ENCODE peak calls at places on chromosomes 6 and 20, in six cellular contexts. One of them, this sample, is unnamed.

GRCh38 chr6:122180132-122180531 is 219.3 kb upstream of the HSF2 start:
- DNase-seq in body of pancreas: no peak
- DNase-seq in GM06990: no peak
- DNase-seq in GM12864: no peak
- DNase-seq in choroid plexus epithelial cell: peak; percentile 47
- DNase-seq in Calu3: no peak
- DNase-seq in this sample: no peak

GRCh38 chr6:35496851-35497570 is at the start of gene TEAD3:
- DNase-seq in body of pancreas: peak; percentile 41
- DNase-seq in GM12864: no peak
- DNase-seq in choroid plexus epithelial cell: peak; percentile 60
- DNase-seq in GM06990: peak; percentile 42
- DNase-seq in Calu3: peak; percentile 84
- DNase-seq in this sample: peak; percentile 80

GRCh38 chr6:110864816-110865215 is 9.8 kb upstream of the AMD1 start:
- DNase-seq in GM06990: no peak
- DNase-seq in Calu3: no peak
- DNase-seq in body of pancreas: no peak
- DNase-seq in GM12864: no peak
- DNase-seq in choroid plexus epithelial cell: no peak
- DNase-seq in this sample: no peak

GRCh38 chr20:43442310-43442880 is 15.3 kb upstream of the SRSF6 start:
- DNase-seq in choroid plexus epithelial cell: peak; percentile 26
- DNase-seq in body of pancreas: no peak
- DNase-seq in GM06990: no peak
- DNase-seq in GM12864: no peak
- DNase-seq in Calu3: no peak
- DNase-seq in this sample: no peak

GRCh38 chr6:54981647-54982046 is 135.1 kb downstream of the FAM83B start:
- DNase-seq in GM06990: no peak
- DNase-seq in choroid plexus epithelial cell: peak; percentile 16
- DNase-seq in body of pancreas: no peak
- DNase-seq in GM12864: no peak
- DNase-seq in Calu3: no peak
- DNase-seq in this sample: no peak

GRCh38 chr20:51275816-51276215 is 252.9 kb upstream of the KCNG1 start:
- DNase-seq in GM06990: no peak
- DNase-seq in body of pancreas: no peak
- DNase-seq in GM12864: no peak
- DNase-seq in choroid plexus epithelial cell: peak; percentile 31
- DNase-seq in Calu3: no peak
- DNase-seq in this sample: no peak

GRCh38 chr20:18019068-18019467 is 38.6 kb downstream of the OVOL2 start:
- DNase-seq in choroid plexus epithelial cell: peak; percentile 71
- DNase-seq in GM12864: no peak
- DNase-seq in body of pancreas: no peak
- DNase-seq in Calu3: no peak
- DNase-seq in GM06990: no peak
- DNase-seq in this sample: no peak

GRCh38 chr6:151067684-151068596 is 171.8 kb upstream of the AKAP12 start:
- DNase-seq in choroid plexus epithelial cell: peak; percentile 98
- DNase-seq in GM12864: no peak
- DNase-seq in Calu3: peak; percentile 76
- DNase-seq in body of pancreas: peak; percentile 47
- DNase-seq in GM06990: no peak
- DNase-seq in this sample: no peak

GRCh38 chr6:6703720-6704422 is 115.4 kb downstream of the LY86 start:
- DNase-seq in Calu3: no peak
- DNase-seq in body of pancreas: peak; percentile 56
- DNase-seq in GM12864: no peak
- DNase-seq in GM06990: no peak
- DNase-seq in choroid plexus epithelial cell: no peak
- DNase-seq in this sample: no peak

GRCh38 chr6:82270791-82271392 is 23.3 kb upstream of the IBTK start:
- DNase-seq in GM12864: no peak
- DNase-seq in Calu3: no peak
- DNase-seq in GM06990: peak; percentile 28
- DNase-seq in body of pancreas: no peak
- DNase-seq in choroid plexus epithelial cell: peak; percentile 67
- DNase-seq in this sample: no peak

GRCh38 chr6:45192556-45192955 is 135.6 kb upstream of the RUNX2 start:
- DNase-seq in GM06990: no peak
- DNase-seq in choroid plexus epithelial cell: peak; percentile 11
- DNase-seq in GM12864: no peak
- DNase-seq in body of pancreas: no peak
- DNase-seq in Calu3: no peak
- DNase-seq in this sample: no peak

GRCh38 chr6:122798099-122798641 is 9.1 kb downstream of the SMPDL3A start:
- DNase-seq in GM12864: no peak
- DNase-seq in GM06990: peak; percentile 22
- DNase-seq in body of pancreas: peak; percentile 94
- DNase-seq in choroid plexus epithelial cell: peak; percentile 81
- DNase-seq in Calu3: peak; percentile 67
- DNase-seq in this sample: no peak

GRCh38 chr6:112183271-112183671 is 71.1 kb downstream of the LAMA4 start:
- DNase-seq in Calu3: no peak
- DNase-seq in choroid plexus epithelial cell: peak; percentile 60
- DNase-seq in GM12864: no peak
- DNase-seq in body of pancreas: no peak
- DNase-seq in GM06990: no peak
- DNase-seq in this sample: no peak

GRCh38 chr20:1685304-1686052 is 27.9 kb upstream of the SIRPG start:
- DNase-seq in Calu3: no peak
- DNase-seq in choroid plexus epithelial cell: no peak
- DNase-seq in GM06990: no peak
- DNase-seq in GM12864: no peak
- DNase-seq in body of pancreas: no peak
- DNase-seq in this sample: no peak

GRCh38 chr20:63642518-63643247 is 10.5 kb downstream of the STMN3 start:
- DNase-seq in GM06990: no peak
- DNase-seq in body of pancreas: peak; percentile 35
- DNase-seq in Calu3: no peak
- DNase-seq in choroid plexus epithelial cell: no peak
- DNase-seq in GM12864: no peak
- DNase-seq in this sample: peak; percentile 50

GRCh38 chr6:83815631-83816030 is 37.5 kb upstream of the RIPPLY2 start:
- DNase-seq in choroid plexus epithelial cell: peak; percentile 32
- DNase-seq in GM06990: no peak
- DNase-seq in body of pancreas: no peak
- DNase-seq in Calu3: no peak
- DNase-seq in GM12864: no peak
- DNase-seq in this sample: no peak

GRCh38 chr20:19808498-19808897 is 50.4 kb downstream of the RIN2 start:
- DNase-seq in Calu3: no peak
- DNase-seq in choroid plexus epithelial cell: peak; percentile 78
- DNase-seq in GM06990: no peak
- DNase-seq in body of pancreas: no peak
- DNase-seq in GM12864: no peak
- DNase-seq in this sample: no peak

GRCh38 chr6:161422710-161423109 is 148.8 kb upstream of the AGPAT4 start:
- DNase-seq in choroid plexus epithelial cell: peak; percentile 55
- DNase-seq in GM12864: no peak
- DNase-seq in GM06990: no peak
- DNase-seq in body of pancreas: peak; percentile 23
- DNase-seq in Calu3: no peak
- DNase-seq in this sample: no peak

GRCh38 chr6:85275338-85275985 is 174.4 kb upstream of the NT5E start:
- DNase-seq in GM06990: no peak
- DNase-seq in body of pancreas: no peak
- DNase-seq in Calu3: no peak
- DNase-seq in choroid plexus epithelial cell: no peak
- DNase-seq in GM12864: no peak
- DNase-seq in this sample: no peak

GRCh38 chr6:28982476-28983266 is 22.4 kb downstream of the ZNF311 start:
- DNase-seq in GM12864: no peak
- DNase-seq in Calu3: peak; percentile 52
- DNase-seq in choroid plexus epithelial cell: peak; percentile 80
- DNase-seq in GM06990: no peak
- DNase-seq in body of pancreas: peak; percentile 22
- DNase-seq in this sample: no peak
- TF ChIP-seq CTCF in GM12864: peak; percentile 20
- TF ChIP-seq CTCF in Calu3: peak; percentile 27
- TF ChIP-seq CTCF in choroid plexus epithelial cell: peak; percentile 46
- TF ChIP-seq CTCF in GM06990: no peak
- TF ChIP-seq CTCF in body of pancreas: peak; percentile 1
- TF ChIP-seq CTCF in this sample: no peak

GRCh38 chr6:30826961-30827342 is 57.4 kb upstream of the DDR1 start:
- DNase-seq in body of pancreas: no peak
- DNase-seq in Calu3: peak; percentile 67
- DNase-seq in GM06990: no peak
- DNase-seq in GM12864: no peak
- DNase-seq in choroid plexus epithelial cell: no peak
- DNase-seq in this sample: no peak

GRCh38 chr6:30830438-30830837 is 53.9 kb upstream of the DDR1 start:
- DNase-seq in choroid plexus epithelial cell: no peak
- DNase-seq in GM06990: no peak
- DNase-seq in Calu3: no peak
- DNase-seq in body of pancreas: peak; percentile 26
- DNase-seq in GM12864: no peak
- DNase-seq in this sample: no peak

GRCh38 chr6:30829016-30829415 is 55.3 kb upstream of the DDR1 start:
- DNase-seq in GM06990: no peak
- DNase-seq in Calu3: no peak
- DNase-seq in body of pancreas: no peak
- DNase-seq in choroid plexus epithelial cell: no peak
- DNase-seq in GM12864: no peak
- DNase-seq in this sample: no peak

GRCh38 chr6:30828027-30828962 is 56.0 kb upstream of the DDR1 start:
- DNase-seq in GM06990: peak; percentile 50
- DNase-seq in GM12864: no peak
- DNase-seq in Calu3: peak; percentile 99
- DNase-seq in body of pancreas: peak; percentile 90
- DNase-seq in choroid plexus epithelial cell: peak; percentile 93
- DNase-seq in this sample: peak; percentile 92

DNA sequence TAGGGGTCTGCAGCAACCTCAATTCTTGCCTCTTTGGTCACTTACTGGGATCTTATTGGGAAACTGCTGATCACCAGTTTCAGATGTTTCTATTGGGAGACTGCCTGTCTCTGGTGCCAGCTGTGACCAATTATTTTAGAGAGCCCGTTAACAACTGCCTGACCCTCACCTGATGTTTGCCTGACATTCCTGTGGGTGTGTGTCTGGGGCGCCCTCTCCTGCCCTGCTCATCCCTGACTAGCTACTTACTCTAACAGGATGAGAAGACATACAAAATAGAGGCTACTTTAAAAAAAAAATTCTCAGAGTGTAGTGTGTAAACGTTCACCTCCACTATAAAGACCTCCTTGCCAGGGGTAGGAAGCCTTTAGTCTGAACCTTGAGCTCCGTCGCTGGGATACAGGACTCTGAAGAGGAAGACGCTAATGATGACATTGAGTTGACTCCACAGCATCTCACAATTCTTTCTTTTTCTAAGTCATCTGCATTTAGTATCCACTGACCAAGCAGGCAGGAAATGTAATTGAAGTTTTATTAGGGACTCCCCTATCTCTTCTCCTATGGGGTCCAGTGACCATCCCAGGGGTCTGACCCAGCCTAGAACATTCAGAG is 54.6 kb upstream of the DDR1 start:
- DNase-seq in Calu3: no peak
- DNase-seq in GM12864: no peak
- DNase-seq in choroid plexus epithelial cell: no peak
- DNase-seq in GM06990: no peak
- DNase-seq in body of pancreas: no peak
- DNase-seq in this sample: no peak
- TF ChIP-seq CTCF in Calu3: no peak
- TF ChIP-seq CTCF in GM12864: no peak
- TF ChIP-seq CTCF in choroid plexus epithelial cell: no peak
- TF ChIP-seq CTCF in GM06990: peak; percentile 18
- TF ChIP-seq CTCF in body of pancreas: no peak
- TF ChIP-seq CTCF in this sample: no peak

DNA sequence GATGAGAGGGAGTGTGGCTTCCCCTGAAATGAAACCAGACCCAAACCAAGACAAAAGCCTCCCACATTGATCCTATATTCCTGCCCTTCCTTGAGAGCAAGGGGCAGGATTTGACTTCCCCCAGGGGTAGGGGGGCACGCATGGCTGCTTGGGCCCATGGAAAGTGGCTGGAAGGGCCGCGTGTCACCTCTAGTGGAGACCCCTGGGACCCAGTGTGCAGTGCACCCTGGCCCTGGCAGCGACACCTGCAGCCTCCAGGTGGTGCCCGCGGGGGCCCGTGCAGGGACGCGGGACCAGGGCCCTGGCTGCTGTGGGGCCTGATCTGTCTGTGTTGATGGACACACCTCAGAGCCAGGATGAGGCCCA is 18.0 kb upstream of the SLCO4A1 start:
- DNase-seq in GM12864: no peak
- DNase-seq in choroid plexus epithelial cell: no peak
- DNase-seq in Calu3: peak; percentile 82
- DNase-seq in GM06990: no peak
- DNase-seq in body of pancreas: no peak
- DNase-seq in this sample: no peak
- TF ChIP-seq CTCF in GM12864: peak; percentile 65
- TF ChIP-seq CTCF in choroid plexus epithelial cell: no peak
- TF ChIP-seq CTCF in Calu3: peak; percentile 77
- TF ChIP-seq CTCF in GM06990: peak; percentile 75
- TF ChIP-seq CTCF in body of pancreas: peak; percentile 7
- TF ChIP-seq CTCF in this sample: no peak

GRCh38 chr6:52641826-52642225 is 29.1 kb upstream of the TMEM14A start:
- DNase-seq in Calu3: no peak
- DNase-seq in choroid plexus epithelial cell: no peak
- DNase-seq in GM12864: no peak
- DNase-seq in GM06990: no peak
- DNase-seq in body of pancreas: no peak
- DNase-seq in this sample: no peak

GRCh38 chr6:52643158-52643557 is 27.8 kb upstream of the TMEM14A start:
- DNase-seq in GM06990: no peak
- DNase-seq in Calu3: no peak
- DNase-seq in choroid plexus epithelial cell: no peak
- DNase-seq in body of pancreas: no peak
- DNase-seq in GM12864: no peak
- DNase-seq in this sample: no peak

GRCh38 chr6:52640916-52641315 is 30.0 kb upstream of the TMEM14A start:
- DNase-seq in choroid plexus epithelial cell: no peak
- DNase-seq in Calu3: no peak
- DNase-seq in body of pancreas: no peak
- DNase-seq in GM06990: no peak
- DNase-seq in GM12864: no peak
- DNase-seq in this sample: no peak

GRCh38 chr6:52641388-52641787 is 29.5 kb upstream of the TMEM14A start:
- DNase-seq in GM12864: no peak
- DNase-seq in body of pancreas: no peak
- DNase-seq in GM06990: no peak
- DNase-seq in Calu3: no peak
- DNase-seq in choroid plexus epithelial cell: no peak
- DNase-seq in this sample: no peak

GRCh38 chr6:52642381-52642780 is 28.5 kb upstream of the TMEM14A start:
- DNase-seq in Calu3: no peak
- DNase-seq in body of pancreas: no peak
- DNase-seq in choroid plexus epithelial cell: no peak
- DNase-seq in GM12864: no peak
- DNase-seq in GM06990: no peak
- DNase-seq in this sample: no peak
- TF ChIP-seq CTCF in Calu3: no peak
- TF ChIP-seq CTCF in body of pancreas: no peak
- TF ChIP-seq CTCF in choroid plexus epithelial cell: no peak
- TF ChIP-seq CTCF in GM12864: no peak
- TF ChIP-seq CTCF in GM06990: no peak
- TF ChIP-seq CTCF in this sample: no peak